ENCODE peak calls at places on chromosomes 4 and X, in five cellular contexts. One of them, this sample, is unnamed.

GRCh38 chr4:39976945-39977488 is 694 bp downstream of the PDS5A start:
- DNase-seq in fibroblast of lung: peak; percentile 24
- DNase-seq in transverse colon: peak; percentile 39
- DNase-seq in tibial nerve: peak; percentile 15
- DNase-seq in HCT116: no peak
- DNase-seq in this sample: no peak

GRCh38 chrX:104211187-104211586 is 43.5 kb downstream of the ESX1 start:
- DNase-seq in HCT116: no peak
- DNase-seq in tibial nerve: no peak
- DNase-seq in fibroblast of lung: no peak
- DNase-seq in transverse colon: no peak
- DNase-seq in this sample: no peak

GRCh38 chrX:103817502-103817901 is 14.6 kb downstream of the RAB9B start:
- DNase-seq in transverse colon: no peak
- DNase-seq in fibroblast of lung: peak; percentile 60
- DNase-seq in tibial nerve: no peak
- DNase-seq in HCT116: peak; percentile 15
- DNase-seq in this sample: no peak

GRCh38 chr4:2799971-2800690 is 7.2 kb downstream of the SH3BP2 start:
- DNase-seq in transverse colon: peak; percentile 9
- DNase-seq in fibroblast of lung: no peak
- DNase-seq in tibial nerve: no peak
- DNase-seq in HCT116: no peak
- DNase-seq in this sample: no peak

GRCh38 chr4:39043697-39044363 is 11.6 kb upstream of the TMEM156 start:
- DNase-seq in fibroblast of lung: no peak
- DNase-seq in transverse colon: no peak
- DNase-seq in tibial nerve: no peak
- DNase-seq in HCT116: no peak
- DNase-seq in this sample: no peak

GRCh38 chr4:125735107-125735506 is 420.4 kb downstream of the FAT4 start:
- DNase-seq in HCT116: no peak
- DNase-seq in fibroblast of lung: peak; percentile 84
- DNase-seq in transverse colon: no peak
- DNase-seq in tibial nerve: no peak
- DNase-seq in this sample: peak; percentile 68

GRCh38 chrX:31178769-31179125 is 106.9 kb upstream of the FTHL17 start:
- DNase-seq in fibroblast of lung: no peak
- DNase-seq in transverse colon: no peak
- DNase-seq in tibial nerve: no peak
- DNase-seq in HCT116: no peak
- DNase-seq in this sample: no peak

GRCh38 chr4:176236909-176237308 is 32.1 kb downstream of the ASB5 start:
- DNase-seq in tibial nerve: no peak
- DNase-seq in transverse colon: no peak
- DNase-seq in HCT116: no peak
- DNase-seq in fibroblast of lung: peak; percentile 39
- DNase-seq in this sample: no peak

GRCh38 chrX:151970661-151971060 is 3.8 kb downstream of the GABRE start:
- DNase-seq in transverse colon: peak; percentile 35
- DNase-seq in tibial nerve: peak; percentile 40
- DNase-seq in fibroblast of lung: peak; percentile 89
- DNase-seq in HCT116: no peak
- DNase-seq in this sample: peak; percentile 83

GRCh38 chr4:185761352-185762235 is 50.4 kb downstream of the SORBS2 start:
- DNase-seq in tibial nerve: no peak
- DNase-seq in HCT116: no peak
- DNase-seq in transverse colon: no peak
- DNase-seq in fibroblast of lung: peak; percentile 19
- DNase-seq in this sample: no peak

GRCh38 chr4:183675625-183676024 is 16.5 kb downstream of the TRAPPC11 start:
- DNase-seq in HCT116: no peak
- DNase-seq in tibial nerve: no peak
- DNase-seq in fibroblast of lung: peak; percentile 37
- DNase-seq in transverse colon: no peak
- DNase-seq in this sample: no peak

GRCh38 chr4:71259911-71260331 is 78.9 kb upstream of the SLC4A4 start:
- DNase-seq in fibroblast of lung: no peak
- DNase-seq in transverse colon: no peak
- DNase-seq in HCT116: no peak
- DNase-seq in tibial nerve: no peak
- DNase-seq in this sample: no peak

GRCh38 chr4:174716986-174717770 is 111.9 kb downstream of the GLRA3 start:
- DNase-seq in tibial nerve: no peak
- DNase-seq in transverse colon: no peak
- DNase-seq in HCT116: no peak
- DNase-seq in fibroblast of lung: no peak
- DNase-seq in this sample: no peak

GRCh38 chr4:87981505-87981904 is 6.0 kb downstream of the SPP1 start:
- DNase-seq in HCT116: no peak
- DNase-seq in transverse colon: no peak
- DNase-seq in fibroblast of lung: no peak
- DNase-seq in tibial nerve: no peak
- DNase-seq in this sample: no peak

GRCh38 chr4:167831853-167832252 is 260.5 kb upstream of the ANXA10 start:
- DNase-seq in HCT116: no peak
- DNase-seq in tibial nerve: no peak
- DNase-seq in transverse colon: no peak
- DNase-seq in fibroblast of lung: peak; percentile 14
- DNase-seq in this sample: no peak

GRCh38 chr4:21882050-21882839 is 66.3 kb downstream of the KCNIP4 start:
- DNase-seq in transverse colon: no peak
- DNase-seq in tibial nerve: no peak
- DNase-seq in fibroblast of lung: peak; percentile 17
- DNase-seq in HCT116: no peak
- DNase-seq in this sample: no peak

GRCh38 chr4:155953151-155954117 is at the start of gene CTSO:
- DNase-seq in tibial nerve: peak; percentile 64
- DNase-seq in transverse colon: peak; percentile 75
- DNase-seq in HCT116: peak; percentile 56
- DNase-seq in fibroblast of lung: peak; percentile 92
- DNase-seq in this sample: peak; percentile 69

GRCh38 chr4:8182858-8183725 is 16.0 kb upstream of the SH3TC1 start:
- DNase-seq in tibial nerve: peak; percentile 84
- DNase-seq in transverse colon: peak; percentile 93
- DNase-seq in fibroblast of lung: peak; percentile 90
- DNase-seq in HCT116: peak; percentile 23
- DNase-seq in this sample: peak; percentile 90

GRCh38 chr4:179097741-179098140 is 1655.5 kb upstream of the AGA start:
- DNase-seq in fibroblast of lung: peak; percentile 64
- DNase-seq in HCT116: no peak
- DNase-seq in transverse colon: no peak
- DNase-seq in tibial nerve: no peak
- DNase-seq in this sample: no peak

GRCh38 chr4:74474345-74475099 is 29.6 kb downstream of the AREG start:
- DNase-seq in tibial nerve: no peak
- DNase-seq in fibroblast of lung: no peak
- DNase-seq in transverse colon: no peak
- DNase-seq in HCT116: no peak
- DNase-seq in this sample: no peak

GRCh38 chr4:39941682-39942217 is 36.0 kb downstream of the PDS5A start:
- DNase-seq in HCT116: no peak
- DNase-seq in fibroblast of lung: no peak
- DNase-seq in tibial nerve: no peak
- DNase-seq in transverse colon: no peak
- DNase-seq in this sample: no peak

GRCh38 chr4:82500106-82500738 is 61.6 kb downstream of the TMEM150C start:
- DNase-seq in transverse colon: no peak
- DNase-seq in HCT116: no peak
- DNase-seq in tibial nerve: no peak
- DNase-seq in fibroblast of lung: peak; percentile 52
- DNase-seq in this sample: no peak

GRCh38 chr4:56434599-56435000 is 815 bp downstream of the PPAT start:
- DNase-seq in fibroblast of lung: peak; percentile 54
- DNase-seq in tibial nerve: no peak
- DNase-seq in transverse colon: no peak
- DNase-seq in HCT116: no peak
- DNase-seq in this sample: no peak

GRCh38 chrX:13000311-13000811 is 25.5 kb downstream of the TMSB4X start:
- DNase-seq in fibroblast of lung: no peak
- DNase-seq in HCT116: no peak
- DNase-seq in transverse colon: no peak
- DNase-seq in tibial nerve: no peak
- DNase-seq in this sample: no peak

GRCh38 chr4:7535619-7536018 is 100.9 kb upstream of the PSAPL1 start:
- DNase-seq in HCT116: no peak
- DNase-seq in tibial nerve: no peak
- DNase-seq in fibroblast of lung: no peak
- DNase-seq in transverse colon: no peak
- DNase-seq in this sample: no peak

GRCh38 chr4:17633600-17633999 is 19.2 kb downstream of the MED28 start:
- DNase-seq in fibroblast of lung: no peak
- DNase-seq in HCT116: no peak
- DNase-seq in tibial nerve: no peak
- DNase-seq in transverse colon: no peak
- DNase-seq in this sample: no peak

GRCh38 chrX:153922932-153923857 is 2.9 kb downstream of the ARHGAP4 start:
- DNase-seq in tibial nerve: peak; percentile 57
- DNase-seq in fibroblast of lung: peak; percentile 63
- DNase-seq in HCT116: no peak
- DNase-seq in transverse colon: peak; percentile 72
- DNase-seq in this sample: peak; percentile 75

GRCh38 chr4:107951551-107951950 is 20.2 kb downstream of the CYP2U1 start:
- DNase-seq in transverse colon: no peak
- DNase-seq in HCT116: no peak
- DNase-seq in fibroblast of lung: peak; percentile 49
- DNase-seq in tibial nerve: no peak
- DNase-seq in this sample: no peak
- TF ChIP-seq CTCF in transverse colon: no peak
- TF ChIP-seq CTCF in HCT116: no peak
- TF ChIP-seq CTCF in fibroblast of lung: no peak
- TF ChIP-seq CTCF in tibial nerve: no peak
- TF ChIP-seq CTCF in this sample: no peak

DNA sequence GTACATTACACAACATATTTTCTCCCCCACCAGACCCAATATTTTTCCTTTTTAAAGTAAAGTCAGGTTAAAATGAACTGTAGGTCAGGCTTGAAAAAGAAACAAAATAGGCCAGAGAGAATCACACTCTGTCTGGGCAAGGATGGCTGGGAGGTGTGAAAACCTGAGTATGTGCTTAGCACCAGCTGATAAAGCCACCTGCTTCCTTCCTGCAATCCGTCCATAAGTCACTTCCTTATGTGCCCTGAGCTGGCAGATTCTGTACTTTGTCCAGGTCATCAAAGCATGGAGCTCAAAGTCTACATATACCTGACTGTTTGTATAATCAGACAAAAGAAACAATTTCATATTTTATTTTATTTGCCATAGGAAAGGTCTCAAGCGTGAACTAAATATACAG is 37.7 kb downstream of the ANTXR2 start:
- DNase-seq in fibroblast of lung: no peak
- DNase-seq in transverse colon: peak; percentile 63
- DNase-seq in HCT116: no peak
- DNase-seq in tibial nerve: no peak
- DNase-seq in this sample: no peak
- H3K4me1 ChIP-seq in fibroblast of lung: no peaks in the 10 kb centered on the region
- H3K4me1 ChIP-seq in transverse colon: peaks cover 35% of the 10 kb centered on the region
- H3K4me1 ChIP-seq in HCT116: no peaks in the 10 kb centered on the region
- H3K4me1 ChIP-seq in tibial nerve: no peaks in the 10 kb centered on the region
- H3K4me1 ChIP-seq in this sample: no peaks in the 10 kb centered on the region

GRCh38 chr4:108651068-108651794 is 832 bp downstream of the OSTC start:
- DNase-seq in fibroblast of lung: peak; percentile 73
- DNase-seq in tibial nerve: no peak
- DNase-seq in transverse colon: no peak
- DNase-seq in HCT116: no peak
- DNase-seq in this sample: no peak

GRCh38 chr4:108646706-108647105 is 3.7 kb upstream of the OSTC start:
- DNase-seq in fibroblast of lung: no peak
- DNase-seq in transverse colon: no peak
- DNase-seq in tibial nerve: no peak
- DNase-seq in HCT116: no peak
- DNase-seq in this sample: no peak

GRCh38 chr4:108649863-108650211 is 562 bp upstream of the OSTC start:
- DNase-seq in HCT116: no peak
- DNase-seq in tibial nerve: no peak
- DNase-seq in transverse colon: no peak
- DNase-seq in fibroblast of lung: no peak
- DNase-seq in this sample: no peak

DNA sequence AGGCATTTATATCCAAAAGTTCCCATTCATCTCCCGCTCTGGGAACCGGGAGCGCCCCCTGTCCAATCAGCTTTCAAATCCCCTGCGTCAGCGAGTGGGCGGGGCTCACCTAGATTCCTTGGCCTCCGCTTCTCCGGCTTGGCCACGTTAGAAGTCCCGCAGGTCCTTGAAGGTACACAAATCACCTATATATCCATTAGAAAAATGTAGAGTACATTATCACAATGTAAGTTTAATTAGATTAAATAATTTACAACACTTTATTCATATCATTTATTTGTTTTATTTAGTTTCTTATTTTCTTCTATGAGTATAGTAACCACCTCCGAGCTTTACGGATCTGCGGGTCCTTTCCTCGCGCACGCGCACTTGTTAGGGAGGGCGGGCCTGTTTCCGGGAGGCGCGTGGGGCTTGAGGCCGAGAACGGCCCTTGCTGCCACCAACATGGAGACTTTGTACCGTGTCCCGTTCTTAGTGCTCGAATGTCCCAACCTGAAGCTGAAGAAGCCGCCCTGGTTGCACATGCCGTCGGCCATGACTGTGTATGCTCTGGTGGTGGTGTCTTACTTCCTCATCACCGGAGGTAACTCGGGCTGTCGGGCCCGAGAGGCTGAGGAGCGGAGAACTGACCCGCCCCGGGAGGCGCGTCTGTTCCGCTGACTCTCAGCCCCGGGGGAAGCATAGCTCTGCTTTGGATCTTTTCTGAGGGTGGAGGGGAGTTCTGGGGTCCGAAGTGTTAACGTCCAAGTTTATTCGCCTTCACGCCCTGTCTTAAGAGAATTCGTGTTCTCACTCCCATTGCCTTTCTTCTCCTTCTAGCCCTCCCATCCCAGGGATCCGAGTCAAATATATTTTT is at the start of gene OSTC:
- DNase-seq in tibial nerve: peak; percentile 93
- DNase-seq in HCT116: peak; percentile 95
- DNase-seq in transverse colon: peak; percentile 97
- DNase-seq in fibroblast of lung: peak; percentile 98
- DNase-seq in this sample: peak; percentile 96
- TF ChIP-seq CTCF in tibial nerve: no peak
- TF ChIP-seq CTCF in HCT116: no peak
- TF ChIP-seq CTCF in transverse colon: no peak
- TF ChIP-seq CTCF in fibroblast of lung: peak; percentile 21
- TF ChIP-seq CTCF in this sample: no peak

DNA sequence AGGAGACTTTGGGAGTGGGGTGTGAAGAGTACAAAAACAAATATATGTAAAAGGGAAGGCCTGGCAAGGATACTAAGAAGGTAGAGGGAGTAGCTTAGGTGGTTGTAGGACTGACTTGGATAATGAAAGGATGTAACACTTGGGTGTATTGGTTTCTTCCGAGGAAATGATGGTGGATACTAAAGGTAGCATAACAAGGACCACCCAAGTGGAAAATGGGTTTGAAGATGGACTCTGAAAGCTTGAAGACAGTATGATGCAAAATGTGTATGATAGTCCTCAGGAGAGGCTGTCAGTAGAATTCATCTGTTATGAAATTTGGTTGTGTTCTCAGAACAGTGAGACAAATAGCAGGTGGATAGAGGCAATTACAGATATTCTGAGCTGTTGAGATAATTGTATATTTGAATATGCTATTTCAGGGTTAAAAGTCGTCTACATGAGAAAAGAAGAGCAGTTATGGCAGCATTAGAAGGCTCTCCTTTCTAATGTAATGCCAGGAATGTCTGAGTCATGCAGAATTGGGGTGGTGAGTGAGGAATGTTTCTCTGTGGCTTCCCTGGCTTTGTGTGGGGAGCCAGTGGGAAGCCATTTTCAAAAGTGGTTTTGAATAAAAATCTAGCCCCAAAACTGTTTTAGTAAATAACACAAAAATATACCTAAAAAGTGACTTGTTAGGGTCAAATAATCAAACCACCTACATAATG is 75.6 kb downstream of the FHIP1A start:
- DNase-seq in tibial nerve: no peak
- DNase-seq in transverse colon: no peak
- DNase-seq in HCT116: peak; percentile 38
- DNase-seq in fibroblast of lung: peak; percentile 53
- DNase-seq in this sample: no peak
- H3K4me1 ChIP-seq in tibial nerve: no peaks in the 10 kb centered on the region
- H3K4me1 ChIP-seq in transverse colon: no peaks in the 10 kb centered on the region
- H3K4me1 ChIP-seq in HCT116: peaks cover 16% of the 10 kb centered on the region
- H3K4me1 ChIP-seq in fibroblast of lung: peaks cover 5% of the 10 kb centered on the region
- H3K4me1 ChIP-seq in this sample: peaks cover 7% of the 10 kb centered on the region

This sample was measured in right atrium auricular region.